ENCODE peak calls at places on chromosomes 3 and 15, in five cellular contexts. Y, C, S, Z and N are unnamed samples.

GRCh38 chr3:157542711-157543485 is 39.7 kb upstream of the VEPH1 start:
- DNase-seq in Z (peak), Y (no peak), S (no peak), C (peak), N (no peak)

GRCh38 chr3:170768334-170768801 is 101.6 kb downstream of the RPL22L1 start:
- DNase-seq in S (no peak), C (no peak), Z (no peak), Y (no peak), N (peak)

GRCh38 chr3:39154323-39155021 is 1.1 kb upstream of the CSRNP1 start:
- DNase-seq in Y (no peak), Z (peak), C (peak), S (no peak), N (no peak)

GRCh38 chr3:52820741-52821140 is 9.7 kb downstream of the ITIH4 start:
- DNase-seq in C (no peak), S (peak), Y (peak), Z (no peak), N (no peak)

GRCh38 chr15:51051776-51052175 is 42.9 kb downstream of the TNFAIP8L3 start:
- DNase-seq in S (no peak), Z (peak), Y (no peak), C (no peak), N (no peak)

GRCh38 chr3:157369712-157370447 is 66.8 kb upstream of the PTX3 start:
- DNase-seq in C (no peak), S (no peak), Y (peak), Z (peak), N (no peak)

GRCh38 chr3:9669720-9670432 is 20.6 kb downstream of the MTMR14 start:
- DNase-seq in Z (no peak), C (no peak), Y (no peak), S (no peak), N (no peak)

GRCh38 chr15:76678766-76679165 is 226.4 kb downstream of the SCAPER start:
- DNase-seq in Y (no peak), S (no peak), C (no peak), Z (peak), N (no peak)

GRCh38 chr3:85297291-85297690 is 338.5 kb downstream of the CADM2 start:
- DNase-seq in Y (no peak), C (no peak), S (no peak), Z (no peak), N (no peak)

GRCh38 chr15:69806287-69806915 is 291.3 kb downstream of the TLE3 start:
- DNase-seq in Z (no peak), S (no peak), Y (no peak), C (no peak), N (no peak)

GRCh38 chr3:120622870-120623718 is 27.0 kb downstream of the NDUFB4 start:
- DNase-seq in C (no peak), S (no peak), Z (peak), Y (peak), N (no peak)

GRCh38 chr15:27271258-27271657 is 300.3 kb downstream of the GABRG3 start:
- DNase-seq in C (no peak), S (no peak), Y (no peak), Z (no peak), N (no peak)

GRCh38 chr3:195352895-195353488 is 82.0 kb upstream of the XXYLT1 start:
- DNase-seq in Z (peak), C (no peak), S (no peak), Y (no peak), N (no peak)

GRCh38 chr3:128584412-128585020 is 66.1 kb downstream of the RPN1 start:
- DNase-seq in Z (peak), S (no peak), C (peak), Y (peak), N (no peak)

GRCh38 chr3:10357592-10358308 is 36.8 kb upstream of the SEC13 start:
- DNase-seq in Z (peak), Y (peak), S (no peak), C (no peak), N (no peak)

GRCh38 chr3:149553781-149554451 is 79.4 kb downstream of the TM4SF4 start:
- DNase-seq in Z (peak), Y (no peak), C (peak), S (no peak), N (no peak)

GRCh38 chr3:117756580-117756979 is 1047.0 kb downstream of the TUSC7 start:
- DNase-seq in S (no peak), Y (no peak), C (no peak), Z (no peak), N (no peak)

GRCh38 chr3:187082976-187083375 is 56.3 kb downstream of the RPL39L start:
- DNase-seq in Z (no peak), Y (no peak), S (no peak), C (no peak), N (no peak)

GRCh38 chr3:189999718-190000117 is 121.0 kb downstream of the P3H2 start:
- DNase-seq in Y (no peak), C (no peak), S (no peak), Z (peak), N (no peak)

GRCh38 chr3:123155471-123156011 is 46.2 kb upstream of the SEC22A start:
- DNase-seq in C (no peak), Z (no peak), Y (no peak), S (no peak), N (no peak)

GRCh38 chr15:34023932-34024331 is 15.1 kb downstream of the AVEN start:
- DNase-seq in S (no peak), C (no peak), Y (no peak), Z (peak), N (no peak)

GRCh38 chr3:126746395-126747177 is 42.5 kb downstream of the CHCHD6 start:
- DNase-seq in Y (no peak), Z (peak), C (no peak), S (no peak), N (no peak)

GRCh38 chr15:66780172-66780972 is 78.3 kb downstream of the SMAD6 start:
- DNase-seq in Z (peak), C (peak), Y (no peak), S (no peak), N (no peak)

GRCh38 chr3:179715582-179715981 is 62.7 kb downstream of the USP13 start:
- DNase-seq in Y (no peak), S (no peak), Z (no peak), C (no peak), N (no peak)

GRCh38 chr3:183967693-183968092 is 50.0 kb downstream of the ABCC5 start:
- DNase-seq in Y (no peak), Z (no peak), S (no peak), C (no peak), N (no peak)

DNA sequence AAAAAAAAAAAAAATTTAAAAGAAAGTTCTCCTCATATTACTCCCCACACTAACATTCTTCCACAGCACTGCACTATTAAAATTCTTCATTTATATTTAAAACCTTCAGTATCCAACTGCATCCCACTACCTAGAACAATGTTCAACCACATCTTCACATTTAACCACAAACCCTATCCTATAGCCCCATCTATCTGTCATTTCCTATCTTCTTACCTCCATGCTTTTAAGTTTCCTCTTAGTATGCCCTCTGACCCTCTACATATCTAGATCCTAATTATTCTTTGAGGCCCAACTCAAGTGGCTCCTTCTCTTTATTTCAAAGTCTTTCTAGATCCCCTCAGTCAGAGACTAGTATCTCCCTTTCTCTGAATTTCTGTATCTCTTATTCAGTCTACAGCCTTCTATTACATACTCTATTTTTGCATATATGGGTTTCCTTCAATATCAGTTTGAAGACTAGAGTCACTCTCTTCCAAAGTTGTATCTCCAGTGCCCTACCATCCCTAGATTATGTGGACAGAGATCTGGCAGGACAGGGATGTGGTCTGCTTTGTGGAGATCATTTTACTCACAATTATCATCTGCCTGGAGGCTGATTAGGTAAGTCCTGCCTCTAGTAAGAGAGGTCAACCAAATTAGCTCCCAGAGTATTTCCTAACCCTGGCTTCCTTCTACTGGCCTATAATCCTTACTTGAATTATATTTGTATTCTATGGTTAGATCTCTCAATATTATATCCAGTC is 1.4 kb downstream of the CIAO2A start:
- DNase-seq in S (peak), Z (no peak), C (no peak), Y (peak), N (no peak)
- TF ChIP-seq CTCF in S (no peak), Z (no peak), C (no peak), Y (no peak), N (no peak)

GRCh38 chr3:68892297-68892696 is 40.0 kb downstream of the TAFA4 start:
- DNase-seq in Y (no peak), Z (no peak), C (no peak), S (no peak), N (no peak)

GRCh38 chr3:68889328-68889727 is 43.0 kb downstream of the TAFA4 start:
- DNase-seq in S (no peak), Y (no peak), C (no peak), Z (no peak), N (no peak)

GRCh38 chr3:68893600-68894239 is 38.6 kb downstream of the TAFA4 start:
- DNase-seq in S (peak), Z (peak), C (no peak), Y (peak), N (no peak)
- TF ChIP-seq CTCF in S (no peak), Z (peak), C (peak), Y (peak), N (peak)

DNA sequence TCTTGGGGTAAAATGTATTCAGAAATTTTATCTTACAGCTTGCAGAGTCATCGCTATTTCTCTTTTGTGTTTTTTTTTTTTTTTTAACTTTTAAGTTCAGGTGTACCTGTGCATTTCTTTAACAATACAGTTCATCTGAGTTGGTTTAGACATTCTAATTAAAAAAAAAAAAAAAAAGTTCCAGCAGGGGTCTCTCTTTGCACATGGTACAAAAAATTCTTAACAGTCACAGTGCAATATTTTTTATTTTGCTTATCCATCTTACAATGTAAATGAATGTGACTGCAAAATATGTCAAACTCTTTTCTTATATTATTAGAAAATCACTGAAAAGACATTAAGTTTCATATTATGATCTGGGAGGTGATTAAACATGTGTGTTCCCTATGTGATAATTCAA is 47.5 kb upstream of the SLC9A9 start:
- DNase-seq in C (no peak), Y (peak), Z (peak), S (no peak), N (no peak)
- TF ChIP-seq CTCF in C (no peak), Y (no peak), Z (peak), S (no peak), N (peak)

GRCh38 chr15:99911824-99912223 is 178.6 kb upstream of the LYSMD4 start:
- DNase-seq in C (no peak), Y (no peak), Z (no peak), S (no peak), N (no peak)

GRCh38 chr15:99907698-99908097 is 174.5 kb upstream of the LYSMD4 start:
- DNase-seq in Z (no peak), S (no peak), Y (no peak), C (no peak), N (no peak)

GRCh38 chr15:99906356-99906755 is 173.1 kb upstream of the LYSMD4 start:
- DNase-seq in Y (no peak), Z (no peak), C (no peak), S (no peak), N (no peak)

GRCh38 chr15:99906793-99907192 is 173.6 kb upstream of the LYSMD4 start:
- DNase-seq in S (no peak), Y (no peak), Z (no peak), C (no peak), N (no peak)

GRCh38 chr15:99909914-99910313 is 176.7 kb upstream of the LYSMD4 start:
- DNase-seq in Z (no peak), C (no peak), Y (peak), S (peak), N (no peak)
- TF ChIP-seq CTCF in Z (peak), C (no peak), Y (peak), S (peak), N (no peak)

GRCh38 chr15:71259866-71260265 is 144.6 kb downstream of the THSD4 start:
- DNase-seq in Y (no peak), Z (no peak), C (no peak), S (no peak), N (no peak)

GRCh38 chr15:71261418-71261817 is 146.1 kb downstream of the THSD4 start:
- DNase-seq in Z (no peak), C (no peak), S (no peak), Y (no peak), N (no peak)

GRCh38 chr15:71252036-71252898 is 137.0 kb downstream of the THSD4 start:
- DNase-seq in S (no peak), Z (peak), Y (no peak), C (no peak), N (no peak)

GRCh38 chr15:71254503-71254902 is 139.2 kb downstream of the THSD4 start:
- DNase-seq in Y (no peak), C (no peak), Z (no peak), S (no peak), N (no peak)

GRCh38 chr15:71256934-71257333 is 141.7 kb downstream of the THSD4 start:
- DNase-seq in S (no peak), Z (no peak), Y (no peak), C (no peak), N (no peak)
- TF ChIP-seq CTCF in S (no peak), Z (no peak), Y (no peak), C (no peak), N (no peak)

DNA sequence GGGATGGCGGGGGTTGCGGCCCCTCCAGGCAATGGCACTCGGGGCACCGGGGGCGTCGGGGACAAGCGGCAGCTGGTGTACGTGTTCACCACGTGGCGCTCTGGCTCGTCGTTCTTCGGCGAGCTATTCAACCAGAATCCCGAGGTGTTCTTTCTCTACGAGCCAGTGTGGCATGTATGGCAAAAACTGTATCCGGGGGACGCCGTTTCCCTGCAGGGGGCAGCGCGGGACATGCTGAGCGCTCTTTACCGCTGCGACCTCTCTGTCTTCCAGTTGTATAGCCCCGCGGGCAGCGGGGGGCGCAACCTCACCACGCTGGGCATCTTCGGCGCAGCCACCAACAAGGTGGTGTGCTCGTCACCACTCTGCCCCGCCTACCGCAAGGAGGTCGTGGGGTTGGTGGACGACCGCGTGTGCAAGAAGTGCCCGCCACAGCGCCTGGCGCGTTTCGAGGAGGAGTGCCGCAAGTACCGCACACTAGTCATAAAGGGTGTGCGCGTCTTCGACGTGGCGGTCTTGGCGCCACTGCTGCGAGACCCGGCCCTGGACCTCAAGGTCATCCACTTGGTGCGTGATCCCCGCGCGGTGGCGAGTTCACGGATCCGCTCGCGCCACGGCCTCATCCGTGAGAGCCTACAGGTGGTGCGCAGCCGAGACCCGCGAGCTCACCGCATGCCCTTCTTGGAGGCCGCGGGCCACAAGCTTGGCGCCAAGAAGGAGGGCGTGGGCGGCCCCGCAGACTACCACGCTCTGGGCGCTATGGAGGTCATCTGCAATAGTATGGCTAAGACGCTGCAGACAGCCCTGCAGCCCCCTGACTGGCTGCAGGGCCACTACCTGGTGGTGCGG is 1.9 kb downstream of the CHST2 start:
- DNase-seq in Z (peak), Y (peak), S (peak), C (no peak), N (peak)
- TF ChIP-seq CTCF in Z (peak), Y (peak), S (peak), C (peak), N (peak)

GRCh38 chr3:107421170-107421792 is 44.0 kb downstream of the CCDC54 start:
- DNase-seq in C (no peak), S (peak), Y (peak), Z (peak), N (no peak)
- TF ChIP-seq CTCF in C (peak), S (peak), Y (peak), Z (peak), N (peak)

DNA sequence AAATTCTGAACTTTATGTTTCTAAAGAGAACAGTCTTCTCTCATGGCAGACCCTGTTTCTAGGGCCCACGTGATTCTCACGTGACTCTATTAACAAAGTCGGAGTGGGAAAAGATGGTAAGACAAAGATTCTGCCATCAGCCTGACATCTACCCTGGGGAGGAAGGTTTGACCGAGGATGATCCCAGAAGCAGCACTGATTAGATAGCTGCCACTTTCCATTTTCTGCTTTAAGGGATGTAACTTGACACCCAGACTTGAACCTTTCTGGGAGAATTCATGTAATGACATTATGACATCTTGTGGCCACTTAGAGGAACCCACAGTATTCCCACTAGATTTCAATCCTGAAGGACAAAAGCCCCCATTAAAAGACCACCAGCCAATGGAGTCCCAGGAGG is 480.3 kb upstream of the PROK2 start:
- DNase-seq in Z (peak), Y (no peak), C (no peak), S (no peak), N (no peak)
- TF ChIP-seq CTCF in Z (peak), Y (no peak), C (peak), S (no peak), N (no peak)

GRCh38 chr3:63911395-63911900 is 735 bp downstream of the SCAANT1 start:
- DNase-seq in S (peak), Y (no peak), Z (no peak), C (no peak), N (no peak)

GRCh38 chr3:63912768-63913588 is 795 bp upstream of the SCAANT1 start:
- DNase-seq in Y (peak), Z (peak), C (peak), S (peak), N (peak)

GRCh38 chr3:63910873-63911272 is 1.3 kb downstream of the SCAANT1 start:
- DNase-seq in Y (peak), S (peak), Z (peak), C (no peak), N (no peak)

GRCh38 chr3:63914312-63914711 is 2.1 kb upstream of the SCAANT1 start:
- DNase-seq in S (no peak), Y (no peak), C (peak), Z (peak), N (no peak)

DNA sequence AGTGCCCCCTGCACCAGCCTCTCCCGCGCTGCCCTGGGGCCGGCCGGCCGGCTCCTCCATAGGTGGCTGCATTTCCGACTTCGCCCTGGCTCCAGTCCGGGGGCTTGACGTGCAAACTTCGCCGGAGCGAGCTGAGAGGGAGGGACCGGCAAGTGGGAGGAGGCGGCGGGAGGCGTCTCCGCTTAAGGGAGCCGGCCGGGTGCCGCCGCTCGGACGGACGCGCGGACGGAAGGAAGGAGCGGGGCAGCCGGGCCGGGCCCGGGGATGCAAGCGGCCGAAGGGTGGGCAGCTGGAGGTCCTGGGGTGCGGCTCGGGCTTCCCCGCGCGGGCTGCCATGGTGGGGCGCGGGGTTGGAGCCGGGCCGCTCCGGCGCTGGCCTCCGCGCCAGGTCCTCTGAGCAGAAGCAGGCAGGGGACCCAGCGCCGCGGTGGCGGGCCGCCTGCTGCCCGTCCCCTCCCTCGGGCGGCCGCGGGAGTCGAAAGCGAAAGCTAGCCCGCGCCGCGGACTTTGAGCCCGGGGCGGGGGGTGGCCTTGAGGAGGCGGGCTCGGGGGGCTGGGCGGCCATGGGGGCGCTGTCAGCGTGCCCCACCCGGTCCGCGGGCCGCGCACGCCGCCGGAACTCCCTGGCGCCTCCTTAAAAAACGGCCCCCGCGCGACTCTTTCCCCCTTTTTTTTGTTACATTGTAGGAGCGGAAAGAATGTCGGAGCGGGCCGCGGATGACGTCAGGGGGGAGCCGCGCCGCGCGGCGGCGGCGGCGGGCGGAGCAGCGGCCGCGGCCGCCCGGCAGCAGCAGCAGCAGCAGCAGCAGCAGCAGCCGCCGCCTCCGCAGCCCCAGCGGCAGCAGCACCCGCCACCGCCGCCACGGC is at the start of gene SCAANT1:
- DNase-seq in Y (peak), C (peak), S (peak), Z (peak), N (peak)
- TF ChIP-seq CTCF in Y (no peak), C (no peak), S (no peak), Z (no peak), N (no peak)